ENCODE peak calls at places on chromosomes 3 and 15, in seven cellular contexts. O, B, N, Q, P, U and A are unnamed samples.

GRCh38 chr3:118932822-118933558 is 101.7 kb downstream of the IGSF11 start:
- DNase-seq in U (no peak), N (no peak), P (peak), Q (peak), O (peak), B (no peak), A (peak)

GRCh38 chr3:120909602-120909878 is 1.5 kb downstream of the STXBP5L start:
- DNase-seq in O (no peak), B (no peak), Q (no peak), P (no peak), U (no peak), N (no peak), A (no peak)

GRCh38 chr3:120418866-120419490 is 31.8 kb downstream of the FSTL1 start:
- DNase-seq in B (peak), Q (peak), U (peak), N (peak), O (no peak), P (no peak), A (peak)

GRCh38 chr15:64686130-64686735 is 89.2 kb downstream of the RBPMS2 start:
- DNase-seq in U (peak), N (peak), B (peak), O (no peak), P (no peak), Q (no peak), A (no peak)

GRCh38 chr15:75785771-75786563 is 57.3 kb upstream of the UBE2Q2 start:
- DNase-seq in N (no peak), B (no peak), Q (no peak), U (peak), O (peak), P (no peak), A (no peak)

GRCh38 chr3:120182613-120183524 is 88.6 kb upstream of the GSK3B start:
- DNase-seq in Q (no peak), B (peak), O (no peak), U (peak), N (peak), P (no peak), A (no peak)

GRCh38 chr15:73723146-73723545 is 30.0 kb downstream of the INSYN1 start:
- DNase-seq in N (no peak), O (no peak), Q (no peak), B (no peak), U (no peak), P (no peak), A (no peak)

GRCh38 chr3:183260167-183260904 is 7.3 kb downstream of the B3GNT5 start:
- DNase-seq in Q (no peak), P (no peak), B (no peak), U (peak), O (no peak), N (no peak), A (no peak)

GRCh38 chr3:187130346-187131066 is 8.8 kb downstream of the RPL39L start:
- DNase-seq in B (peak), P (no peak), O (no peak), N (no peak), Q (no peak), U (peak), A (no peak)

GRCh38 chr3:12809435-12809834 is 13.0 kb downstream of the CAND2 start:
- DNase-seq in P (no peak), B (no peak), U (no peak), O (no peak), Q (no peak), N (no peak), A (no peak)

GRCh38 chr3:170429050-170429449 is 10.4 kb downstream of the CLDN11 start:
- DNase-seq in P (no peak), O (no peak), N (no peak), U (peak), B (no peak), Q (no peak), A (no peak)

DNA sequence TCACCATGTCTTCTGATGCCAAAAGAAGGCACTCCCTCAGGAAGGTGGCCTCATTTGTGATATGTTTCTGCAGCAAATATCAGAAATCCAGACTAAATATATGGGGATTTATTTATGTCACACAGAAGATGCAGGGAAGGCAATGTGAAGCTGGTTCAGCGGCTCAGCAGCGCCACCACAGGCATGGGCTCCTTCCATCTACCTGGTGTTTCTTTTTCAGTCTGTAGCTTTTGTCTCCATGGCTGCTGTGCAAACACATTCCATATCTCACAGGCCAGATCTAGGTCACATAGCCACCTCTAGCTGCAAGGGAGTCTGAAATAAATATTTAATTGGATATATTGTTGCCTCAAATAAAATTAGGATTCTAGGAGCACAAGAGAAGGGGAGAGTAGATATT is 502.1 kb upstream of the IL12A start:
- DNase-seq in N (no peak), Q (no peak), O (no peak), U (peak), P (no peak), B (peak), A (no peak)
- TF ChIP-seq CTCF in N (no peak), Q (no peak), O (no peak), U (peak), P (no peak), B (peak), A (no peak)

GRCh38 chr3:152056481-152056880 is 183.0 kb downstream of the SUCNR1 start:
- DNase-seq in P (no peak), O (no peak), N (no peak), B (no peak), Q (no peak), U (no peak), A (no peak)

GRCh38 chr3:152061296-152061695 is 187.9 kb downstream of the SUCNR1 start:
- DNase-seq in U (no peak), B (peak), N (no peak), O (no peak), P (no peak), Q (no peak), A (no peak)

GRCh38 chr3:152056987-152057386 is 183.5 kb downstream of the SUCNR1 start:
- DNase-seq in P (no peak), B (no peak), U (no peak), O (no peak), N (no peak), Q (no peak), A (no peak)

GRCh38 chr3:152058906-152059305 is 185.5 kb downstream of the SUCNR1 start:
- DNase-seq in B (no peak), U (no peak), P (no peak), Q (no peak), O (no peak), N (no peak), A (no peak)

GRCh38 chr3:152060701-152061100 is 187.3 kb downstream of the SUCNR1 start:
- DNase-seq in N (no peak), Q (no peak), O (no peak), P (no peak), U (no peak), B (no peak), A (no peak)
- H3K27ac ChIP-seq in N (no peak), Q (no peak), O (peak), P (no peak), U (no peak), B (no peak), A (no peak)

GRCh38 chr3:42081814-42082473 is 9.2 kb upstream of the TRAK1 start:
- DNase-seq in O (no peak), P (no peak), B (no peak), N (no peak), Q (no peak), U (no peak), A (no peak)
- H3K4me3 ChIP-seq in O (no peak), P (no peak), B (no peak), N (no peak), Q (no peak), U (no peak), A (no peak)

GRCh38 chr3:38533285-38533994 is 37.3 kb downstream of the EXOG start:
- DNase-seq in Q (no peak), U (no peak), N (peak), B (no peak), P (no peak), O (no peak), A (peak)

GRCh38 chr3:38524141-38524739 is 28.1 kb downstream of the EXOG start:
- DNase-seq in B (no peak), U (no peak), Q (no peak), N (no peak), P (no peak), O (no peak), A (no peak)

GRCh38 chr3:38532529-38532928 is 36.4 kb downstream of the EXOG start:
- DNase-seq in O (no peak), B (no peak), N (no peak), U (no peak), Q (no peak), P (no peak), A (no peak)

GRCh38 chr3:38526792-38527191 is 30.7 kb downstream of the EXOG start:
- DNase-seq in U (no peak), Q (no peak), P (no peak), O (no peak), B (no peak), N (no peak), A (no peak)

GRCh38 chr3:38528457-38528856 is 32.3 kb downstream of the EXOG start:
- DNase-seq in U (no peak), Q (no peak), B (peak), P (no peak), O (no peak), N (no peak), A (no peak)
- TF ChIP-seq CTCF in U (no peak), Q (no peak), B (peak), P (peak), O (no peak), N (no peak), A (peak)

GRCh38 chr3:115236496-115236895 is 89.4 kb upstream of the ZBTB20 start:
- DNase-seq in P (no peak), U (no peak), Q (no peak), B (no peak), N (no peak), O (no peak), A (no peak)

GRCh38 chr3:115244350-115244749 is 97.3 kb upstream of the ZBTB20 start:
- DNase-seq in P (no peak), U (no peak), Q (no peak), B (no peak), N (no peak), O (no peak), A (no peak)

GRCh38 chr3:115245437-115245836 is 98.3 kb upstream of the ZBTB20 start:
- DNase-seq in P (no peak), B (peak), O (no peak), Q (no peak), N (no peak), U (peak), A (no peak)

DNA sequence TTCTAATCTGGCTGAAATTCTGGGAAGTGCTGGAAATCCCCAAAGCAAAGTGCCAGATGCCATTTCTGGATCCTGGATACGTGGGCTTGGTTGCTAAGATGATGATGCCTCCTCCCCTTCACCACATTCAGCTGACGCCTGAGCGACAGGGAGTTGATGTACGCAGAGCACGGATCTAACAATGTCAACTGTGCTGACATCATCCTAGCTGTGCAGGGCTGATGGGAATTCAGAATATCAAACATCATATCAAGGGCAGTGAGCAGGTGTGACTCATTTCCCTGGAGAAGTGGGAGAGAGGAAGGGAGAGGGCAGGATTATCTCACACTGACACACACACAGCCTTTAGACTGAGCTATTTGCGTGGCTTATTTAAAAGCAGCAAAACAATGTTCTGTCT is 92.6 kb upstream of the ZBTB20 start:
- DNase-seq in P (peak), O (peak), N (peak), U (peak), B (peak), Q (peak), A (peak)
- H3K27ac ChIP-seq in P (peak), O (no peak), N (peak), U (no peak), B (peak), Q (peak), A (peak)

GRCh38 chr3:66220066-66220465 is 735 bp upstream of the SLC25A26 start:
- DNase-seq in P (no peak), O (no peak), Q (no peak), U (no peak), B (no peak), N (no peak), A (no peak)
- H3K4me3 ChIP-seq in P (peak), O (peak), Q (peak), U (peak), B (peak), N (peak), A (peak)

GRCh38 chr3:123877965-123878364 is 6.2 kb downstream of the MYLK start:
- DNase-seq in N (no peak), U (no peak), P (no peak), Q (no peak), O (no peak), B (no peak), A (no peak)
- TF ChIP-seq CTCF in N (no peak), U (no peak), P (no peak), Q (no peak), O (no peak), B (no peak), A (no peak)

GRCh38 chr15:25848325-25848724 is 14.8 kb downstream of the ATP10A start:
- DNase-seq in Q (no peak), P (no peak), U (no peak), N (no peak), B (no peak), O (no peak), A (no peak)

GRCh38 chr15:25852027-25852426 is 11.1 kb downstream of the ATP10A start:
- DNase-seq in O (no peak), Q (no peak), N (no peak), P (no peak), B (no peak), U (no peak), A (no peak)

GRCh38 chr15:25849431-25849921 is 13.7 kb downstream of the ATP10A start:
- DNase-seq in N (peak), U (peak), Q (no peak), O (peak), P (no peak), B (peak), A (no peak)

GRCh38 chr15:25848769-25849430 is 14.2 kb downstream of the ATP10A start:
- DNase-seq in Q (no peak), N (no peak), O (no peak), P (no peak), U (no peak), B (no peak), A (no peak)

GRCh38 chr15:25850154-25851111 is 12.7 kb downstream of the ATP10A start:
- DNase-seq in B (peak), P (peak), N (peak), U (peak), Q (peak), O (peak), A (peak)
- H3K27ac ChIP-seq in B (peak), P (no peak), N (peak), U (no peak), Q (peak), O (peak), A (peak)

DNA sequence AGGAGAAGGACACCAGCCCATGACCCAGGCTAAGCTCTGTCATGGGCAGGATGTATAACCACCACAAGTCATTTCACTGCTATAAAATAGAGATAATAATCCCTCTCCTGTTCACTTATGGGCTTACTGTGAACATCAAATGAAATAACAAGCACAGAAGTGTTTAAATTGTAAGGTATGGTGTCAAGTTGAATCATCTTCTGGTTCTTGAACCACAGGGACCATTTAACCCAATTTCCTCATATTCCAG is 44.3 kb upstream of the TLE3 start:
- DNase-seq in P (no peak), Q (no peak), N (no peak), U (no peak), B (no peak), O (no peak), A (no peak)
- H3K4me3 ChIP-seq in P (no peak), Q (no peak), N (no peak), U (no peak), B (no peak), O (no peak), A (no peak)

GRCh38 chr3:94525039-94525438 is 462.2 kb downstream of the NSUN3 start:
- DNase-seq in B (peak), Q (no peak), P (no peak), U (peak), O (no peak), N (peak), A (peak)
- TF ChIP-seq CTCF in B (peak), Q (no peak), P (no peak), U (peak), O (no peak), N (peak), A (no peak)